ENCODE peak calls at places on chromosomes 13 and 19, in five cellular contexts. Y, R, S, B and N are unnamed samples.

GRCh38 chr19:46288896-46289588 is 7.8 kb upstream of the HIF3A start:
- DNase-seq in Y (no peak), R (no peak), S (no peak), B (peak), N (no peak)

GRCh38 chr13:113009743-113010509 is 40.9 kb downstream of the MCF2L start:
- DNase-seq in Y (no peak), R (no peak), S (no peak), B (no peak), N (no peak)

GRCh38 chr13:110726726-110727125 is 13.2 kb downstream of the ING1 start:
- DNase-seq in Y (peak), R (no peak), S (peak), B (no peak), N (peak)

GRCh38 chr19:2983351-2984195 is 6.2 kb downstream of the TLE6 start:
- DNase-seq in Y (no peak), R (peak), S (no peak), B (peak), N (no peak)

GRCh38 chr19:2962018-2962670 is 15.2 kb upstream of the TLE6 start:
- DNase-seq in Y (no peak), R (peak), S (no peak), B (peak), N (no peak)

GRCh38 chr19:13015361-13016231 is 20.3 kb downstream of the NFIX start:
- DNase-seq in Y (no peak), R (no peak), S (no peak), B (peak), N (no peak)

GRCh38 chr13:104408733-104409132 is 1342.5 kb upstream of the SLC10A2 start:
- DNase-seq in Y (no peak), R (no peak), S (no peak), B (peak), N (no peak)

GRCh38 chr19:11479470-11480080 is 1.3 kb downstream of the ELAVL3 start:
- DNase-seq in Y (no peak), R (peak), S (no peak), B (peak), N (no peak)

GRCh38 chr13:99367106-99367616 is 60.0 kb upstream of the GPR183 start:
- DNase-seq in Y (no peak), R (no peak), S (no peak), B (no peak), N (no peak)

GRCh38 chr13:100459747-100460146 is 128.8 kb downstream of the GGACT start:
- DNase-seq in Y (no peak), R (no peak), S (no peak), B (no peak), N (no peak)

GRCh38 chr19:55697069-55697440 is 22.0 kb downstream of the EPN1 start:
- DNase-seq in Y (no peak), R (no peak), S (no peak), B (no peak), N (no peak)

GRCh38 chr13:84237181-84237580 is 354.9 kb upstream of the SLITRK1 start:
- DNase-seq in Y (no peak), R (no peak), S (no peak), B (no peak), N (no peak)

GRCh38 chr13:113176292-113176691 is 17.8 kb downstream of the PROZ start:
- DNase-seq in Y (no peak), R (no peak), S (peak), B (no peak), N (peak)

GRCh38 chr19:610801-611505 is 21.3 kb downstream of the HCN2 start:
- DNase-seq in Y (peak), R (no peak), S (peak), B (peak), N (no peak)

GRCh38 chr19:45402469-45403070 is 2.3 kb downstream of the PPP1R13L start:
- DNase-seq in Y (peak), R (no peak), S (no peak), B (peak), N (peak)

GRCh38 chr19:6479836-6480398 is 1.7 kb downstream of the DENND1C start:
- DNase-seq in Y (no peak), R (no peak), S (no peak), B (no peak), N (no peak)

GRCh38 chr13:92224052-92224821 is 825.8 kb downstream of the GPC5 start:
- DNase-seq in Y (no peak), R (no peak), S (no peak), B (peak), N (no peak)

GRCh38 chr19:46015080-46015960 is 7.5 kb downstream of the PGLYRP1 start:
- DNase-seq in Y (peak), R (peak), S (peak), B (peak), N (peak)

GRCh38 chr13:102355251-102355650 is 46.6 kb downstream of the FGF14 start:
- DNase-seq in Y (no peak), R (no peak), S (no peak), B (no peak), N (no peak)

GRCh38 chr19:5947435-5947834 is 30.5 kb downstream of the RANBP3 start:
- DNase-seq in Y (no peak), R (no peak), S (no peak), B (peak), N (no peak)

GRCh38 chr13:99379856-99380255 is 72.7 kb upstream of the GPR183 start:
- DNase-seq in Y (no peak), R (no peak), S (no peak), B (no peak), N (no peak)

GRCh38 chr19:2865334-2866221 is 1.6 kb upstream of the ZNF556 start:
- DNase-seq in Y (no peak), R (no peak), S (no peak), B (no peak), N (no peak)